ENCODE peak calls at places on chromosomes 11 and 22, in ten cellular contexts. Y is activated naive CD4-positive, alpha-beta T cell; F is stimulated activated CD4-positive, alpha-beta T cell treated with anti-CD3 and anti-CD28 coated beads, Interleukin-12 subunit alpha, Interleukin-12 subunit beta, amount 100 ng/mL, for 24 hours; C is EL; O is NCI-H2081 treated with DMSO at 0.1 percent for 48 hours; G is COLO829; A is tibial artery; T is esophagus squamous epithelium; Z is stimulated activated CD8-positive, alpha-beta memory T cell treated with anti-CD3 and anti-CD28 coated beads, Interleukin-2, amount 100 ng/mL, for 48 hours; U is right lobe of liver. X is an unnamed sample.

GRCh38 chr22:38353142-38353629 is 36.0 kb upstream of the CSNK1E start:
- DNase-seq in G (peak), T (no peak), A (peak), C (peak), F (peak), O (no peak), Z (peak), Y (peak), U (peak), X (peak)

GRCh38 chr22:36998620-36999351 is 20.5 kb downstream of the TST start:
- DNase-seq in C (peak), Y (no peak), T (no peak), Z (no peak), F (no peak), O (no peak), U (no peak), A (no peak), G (no peak), X (no peak)

GRCh38 chr22:20418211-20418788 is 19.3 kb downstream of the SCARF2 start:
- DNase-seq in T (no peak), U (peak), Y (peak), F (peak), G (peak), Z (peak), O (no peak), A (peak), C (peak), X (peak)

GRCh38 chr11:62680825-62681240 is 2.0 kb upstream of the UBXN1 start:
- DNase-seq in T (no peak), A (peak), F (no peak), Y (peak), C (peak), O (peak), U (peak), G (peak), Z (no peak), X (peak)

GRCh38 chr22:22410677-22411076 is 97.9 kb downstream of the ZNF280B start:
- DNase-seq in G (no peak), T (no peak), Y (no peak), O (no peak), A (no peak), U (no peak), Z (no peak), C (no peak), F (no peak), X (no peak)

GRCh38 chr11:67506426-67507032 is 1.4 kb upstream of the PITPNM1 start:
- DNase-seq in Z (no peak), T (no peak), C (no peak), O (no peak), F (no peak), Y (no peak), A (no peak), G (no peak), U (no peak), X (no peak)

GRCh38 chr11:6531267-6531752 is 34.2 kb downstream of the DNHD1 start:
- DNase-seq in Y (no peak), T (no peak), A (no peak), U (no peak), O (no peak), G (peak), C (peak), Z (no peak), F (no peak), X (peak)

GRCh38 chr11:126647735-126648134 is 292.2 kb downstream of the ST3GAL4 start:
- DNase-seq in C (peak), U (no peak), F (no peak), O (no peak), A (no peak), Y (no peak), G (peak), Z (no peak), T (no peak), X (peak)

GRCh38 chr11:66068154-66068821 is 1.8 kb upstream of the PACS1 start:
- DNase-seq in T (no peak), U (peak), A (peak), C (peak), O (no peak), F (peak), Z (peak), Y (peak), G (no peak), X (peak)

GRCh38 chr22:36194971-36195370 is 6.6 kb downstream of the APOL4 start:
- DNase-seq in Z (no peak), U (peak), G (peak), Y (no peak), O (no peak), C (peak), F (no peak), T (no peak), A (peak), X (peak)

GRCh38 chr11:63518548-63518947 is 12.7 kb downstream of the LGALS12 start:
- DNase-seq in A (no peak), F (no peak), T (no peak), U (no peak), C (peak), Y (no peak), Z (no peak), O (no peak), G (no peak), X (peak)

GRCh38 chr11:125132586-125132985 is 21.2 kb upstream of the TMEM218 start:
- DNase-seq in U (no peak), T (no peak), C (no peak), Y (no peak), A (no peak), F (no peak), Z (no peak), G (no peak), O (no peak), X (peak)

GRCh38 chr22:38715852-38716251 is 10.1 kb downstream of the GTPBP1 start:
- DNase-seq in G (no peak), A (no peak), Z (no peak), C (no peak), T (no peak), F (no peak), U (no peak), O (no peak), Y (no peak), X (no peak)

GRCh38 chr22:43622886-43623285 is 189.2 kb downstream of the EFCAB6 start:
- DNase-seq in C (no peak), Z (no peak), U (no peak), T (no peak), G (no peak), O (no peak), A (no peak), F (no peak), Y (no peak), X (no peak)

GRCh38 chr22:28051787-28052356 is 132.8 kb upstream of the PITPNB start:
- DNase-seq in A (peak), Z (peak), G (peak), T (no peak), F (peak), O (peak), Y (peak), U (peak), C (peak), X (peak)

GRCh38 chr11:19079643-19080440 is 19.3 kb upstream of the MRGPRX2 start:
- DNase-seq in A (no peak), G (peak), U (no peak), Y (no peak), O (no peak), C (peak), T (no peak), F (no peak), Z (no peak), X (peak)

GRCh38 chr11:78789365-78789764 is 214.7 kb upstream of the NARS2 start:
- DNase-seq in A (no peak), U (no peak), F (no peak), Z (no peak), T (no peak), G (no peak), Y (no peak), C (no peak), O (no peak), X (no peak)

GRCh38 chr11:119453881-119454280 is 30.9 kb upstream of the THY1 start:
- DNase-seq in A (no peak), Y (no peak), Z (no peak), G (no peak), U (no peak), T (no peak), O (no peak), F (no peak), C (no peak), X (no peak)

GRCh38 chr11:72238040-72238450 is 5.9 kb downstream of the PHOX2A start:
- DNase-seq in T (no peak), U (peak), Y (peak), C (peak), Z (peak), O (no peak), F (peak), A (no peak), G (peak), X (peak)

GRCh38 chr11:9091044-9091936 is at the start of gene SCUBE2:
- DNase-seq in O (no peak), C (peak), U (no peak), A (no peak), T (no peak), F (no peak), G (no peak), Z (no peak), Y (no peak), X (no peak)

GRCh38 chr11:10651579-10652361 is 41.8 kb downstream of the IRAG1 start:
- DNase-seq in U (no peak), Y (no peak), Z (no peak), A (peak), F (no peak), T (no peak), G (no peak), C (no peak), O (no peak), X (peak)

GRCh38 chr11:45725776-45726606 is 60.6 kb upstream of the CHST1 start:
- DNase-seq in C (no peak), Y (no peak), U (no peak), Z (no peak), T (no peak), O (no peak), G (no peak), A (no peak), F (no peak), X (no peak)

GRCh38 chr11:61587541-61587941 is 6.7 kb upstream of the SYT7 start:
- DNase-seq in C (peak), A (no peak), G (no peak), F (no peak), T (no peak), O (no peak), Z (peak), Y (peak), U (no peak), X (no peak)

GRCh38 chr11:128291835-128292234 is 295.5 kb downstream of the ETS1 start:
- DNase-seq in Z (no peak), F (peak), G (no peak), U (no peak), Y (peak), A (no peak), C (no peak), T (no peak), O (no peak), X (no peak)

GRCh38 chr11:76190376-76190775 is 15.9 kb downstream of the WNT11 start:
- DNase-seq in F (no peak), A (no peak), O (no peak), C (no peak), Y (no peak), U (no peak), T (no peak), G (no peak), Z (no peak), X (no peak)

GRCh38 chr22:36953239-36954080 is 40.0 kb downstream of the CSF2RB start:
- DNase-seq in Z (no peak), G (no peak), A (no peak), Y (no peak), T (no peak), O (no peak), U (peak), F (no peak), C (no peak), X (no peak)

GRCh38 chr11:15412054-15412453 is 297.3 kb downstream of the INSC start:
- DNase-seq in T (no peak), Z (no peak), U (no peak), G (no peak), A (no peak), C (no peak), Y (no peak), O (no peak), F (no peak), X (no peak)

GRCh38 chr11:76662656-76663460 is 7.7 kb downstream of the LRRC32 start:
- DNase-seq in G (no peak), Y (no peak), U (peak), Z (no peak), F (no peak), T (no peak), A (peak), O (no peak), C (no peak), X (no peak)

GRCh38 chr11:75103380-75104026 is 6.8 kb upstream of the OR2AT4 start:
- DNase-seq in C (peak), U (no peak), T (no peak), Z (no peak), O (no peak), F (no peak), A (no peak), G (no peak), Y (no peak), X (peak)

GRCh38 chr22:39361495-39361894 is 11.7 kb downstream of the SYNGR1 start:
- DNase-seq in O (no peak), T (no peak), C (no peak), Y (no peak), A (no peak), G (no peak), F (no peak), Z (no peak), U (no peak), X (no peak)

X was measured in astrocyte of the spinal cord.